ENCODE peak calls at places on chromosomes 6 and 20, in seven cellular contexts. One of them, this sample, is unnamed.

GRCh38 chr6:35139924-35140524 is 1.1 kb downstream of the TCP11 start:
- DNase-seq in GM23338: peak
- DNase-seq in body of pancreas: peak
- DNase-seq in cardiac muscle cell: peak
- DNase-seq in psoas muscle: peak
- DNase-seq in CD8-positive, alpha-beta T cell: peak
- DNase-seq in transverse colon: peak
- DNase-seq in this sample: no peak

GRCh38 chr20:29741894-29742698 is 1515.4 kb upstream of the DEFB115 start:
- DNase-seq in GM23338: no peak
- DNase-seq in body of pancreas: no peak
- DNase-seq in cardiac muscle cell: no peak
- DNase-seq in psoas muscle: no peak
- DNase-seq in CD8-positive, alpha-beta T cell: no peak
- DNase-seq in transverse colon: no peak
- DNase-seq in this sample: no peak

GRCh38 chr6:57432919-57433684 is 115.7 kb downstream of the PRIM2 start:
- DNase-seq in GM23338: no peak
- DNase-seq in body of pancreas: no peak
- DNase-seq in cardiac muscle cell: no peak
- DNase-seq in psoas muscle: no peak
- DNase-seq in CD8-positive, alpha-beta T cell: no peak
- DNase-seq in transverse colon: no peak
- DNase-seq in this sample: no peak

GRCh38 chr20:40702504-40702903 is 13.5 kb upstream of the MAFB start:
- DNase-seq in GM23338: peak
- DNase-seq in body of pancreas: no peak
- DNase-seq in cardiac muscle cell: no peak
- DNase-seq in psoas muscle: no peak
- DNase-seq in CD8-positive, alpha-beta T cell: no peak
- DNase-seq in transverse colon: no peak
- DNase-seq in this sample: no peak

GRCh38 chr6:109760208-109760607 is 69.1 kb downstream of the FIG4 start:
- DNase-seq in GM23338: no peak
- DNase-seq in body of pancreas: no peak
- DNase-seq in cardiac muscle cell: no peak
- DNase-seq in psoas muscle: no peak
- DNase-seq in CD8-positive, alpha-beta T cell: no peak
- DNase-seq in transverse colon: no peak
- DNase-seq in this sample: no peak

GRCh38 chr6:116633685-116634084 is 17.4 kb downstream of the RSPH4A start:
- DNase-seq in GM23338: peak
- DNase-seq in body of pancreas: peak
- DNase-seq in cardiac muscle cell: no peak
- DNase-seq in psoas muscle: no peak
- DNase-seq in CD8-positive, alpha-beta T cell: no peak
- DNase-seq in transverse colon: no peak
- DNase-seq in this sample: no peak

GRCh38 chr6:21000391-21000801 is 466.1 kb downstream of the CDKAL1 start:
- DNase-seq in GM23338: no peak
- DNase-seq in body of pancreas: no peak
- DNase-seq in cardiac muscle cell: no peak
- DNase-seq in psoas muscle: no peak
- DNase-seq in CD8-positive, alpha-beta T cell: no peak
- DNase-seq in transverse colon: no peak
- DNase-seq in this sample: no peak

GRCh38 chr6:105678516-105678915 is 275.6 kb upstream of the PREP start:
- DNase-seq in GM23338: no peak
- DNase-seq in body of pancreas: no peak
- DNase-seq in cardiac muscle cell: no peak
- DNase-seq in psoas muscle: no peak
- DNase-seq in CD8-positive, alpha-beta T cell: no peak
- DNase-seq in transverse colon: no peak
- DNase-seq in this sample: no peak

GRCh38 chr20:7976015-7976414 is 35.8 kb upstream of the HAO1 start:
- DNase-seq in GM23338: no peak
- DNase-seq in body of pancreas: no peak
- DNase-seq in cardiac muscle cell: no peak
- DNase-seq in psoas muscle: no peak
- DNase-seq in CD8-positive, alpha-beta T cell: no peak
- DNase-seq in transverse colon: no peak
- DNase-seq in this sample: no peak

GRCh38 chr6:87588756-87589407 is 905 bp downstream of the RARS2 start:
- DNase-seq in GM23338: no peak
- DNase-seq in body of pancreas: no peak
- DNase-seq in cardiac muscle cell: no peak
- DNase-seq in psoas muscle: no peak
- DNase-seq in CD8-positive, alpha-beta T cell: no peak
- DNase-seq in transverse colon: no peak
- DNase-seq in this sample: no peak

GRCh38 chr6:43228951-43229802 is at the start of gene DNPH1:
- DNase-seq in GM23338: peak
- DNase-seq in body of pancreas: peak
- DNase-seq in cardiac muscle cell: peak
- DNase-seq in psoas muscle: peak
- DNase-seq in CD8-positive, alpha-beta T cell: peak
- DNase-seq in transverse colon: peak
- DNase-seq in this sample: peak

GRCh38 chr20:36126836-36127529 is 27.6 kb upstream of the EPB41L1 start:
- DNase-seq in GM23338: peak
- DNase-seq in body of pancreas: no peak
- DNase-seq in cardiac muscle cell: no peak
- DNase-seq in psoas muscle: no peak
- DNase-seq in CD8-positive, alpha-beta T cell: no peak
- DNase-seq in transverse colon: no peak
- DNase-seq in this sample: no peak

GRCh38 chr6:156396791-156397418 is 380.3 kb upstream of the ARID1B start:
- DNase-seq in GM23338: peak
- DNase-seq in body of pancreas: no peak
- DNase-seq in cardiac muscle cell: no peak
- DNase-seq in psoas muscle: no peak
- DNase-seq in CD8-positive, alpha-beta T cell: peak
- DNase-seq in transverse colon: no peak
- DNase-seq in this sample: no peak

GRCh38 chr6:101516553-101516952 is 123.0 kb downstream of the GRIK2 start:
- DNase-seq in GM23338: no peak
- DNase-seq in body of pancreas: no peak
- DNase-seq in cardiac muscle cell: no peak
- DNase-seq in psoas muscle: no peak
- DNase-seq in CD8-positive, alpha-beta T cell: no peak
- DNase-seq in transverse colon: no peak
- DNase-seq in this sample: no peak

GRCh38 chr6:1838604-1839003 is 228.9 kb downstream of the FOXC1 start:
- DNase-seq in GM23338: no peak
- DNase-seq in body of pancreas: no peak
- DNase-seq in cardiac muscle cell: no peak
- DNase-seq in psoas muscle: no peak
- DNase-seq in CD8-positive, alpha-beta T cell: no peak
- DNase-seq in transverse colon: no peak
- DNase-seq in this sample: no peak

GRCh38 chr6:122005661-122006060 is 393.8 kb upstream of the HSF2 start:
- DNase-seq in GM23338: no peak
- DNase-seq in body of pancreas: no peak
- DNase-seq in cardiac muscle cell: no peak
- DNase-seq in psoas muscle: no peak
- DNase-seq in CD8-positive, alpha-beta T cell: no peak
- DNase-seq in transverse colon: no peak
- DNase-seq in this sample: no peak

GRCh38 chr6:127522714-127523113 is 3.6 kb upstream of the MTCL3 start:
- DNase-seq in GM23338: no peak
- DNase-seq in body of pancreas: no peak
- DNase-seq in cardiac muscle cell: no peak
- DNase-seq in psoas muscle: no peak
- DNase-seq in CD8-positive, alpha-beta T cell: no peak
- DNase-seq in transverse colon: no peak
- DNase-seq in this sample: no peak

GRCh38 chr6:36129889-36130671 is at the start of gene MAPK13:
- DNase-seq in GM23338: peak
- DNase-seq in body of pancreas: peak
- DNase-seq in cardiac muscle cell: no peak
- DNase-seq in psoas muscle: no peak
- DNase-seq in CD8-positive, alpha-beta T cell: peak
- DNase-seq in transverse colon: peak
- DNase-seq in this sample: no peak

GRCh38 chr6:291697-292505 is at the start of gene DUSP22:
- DNase-seq in GM23338: peak
- DNase-seq in body of pancreas: peak
- DNase-seq in cardiac muscle cell: peak
- DNase-seq in psoas muscle: peak
- DNase-seq in CD8-positive, alpha-beta T cell: peak
- DNase-seq in transverse colon: peak
- DNase-seq in this sample: peak

GRCh38 chr6:16747232-16748027 is 13.8 kb downstream of the ATXN1 start:
- DNase-seq in GM23338: no peak
- DNase-seq in body of pancreas: no peak
- DNase-seq in cardiac muscle cell: no peak
- DNase-seq in psoas muscle: no peak
- DNase-seq in CD8-positive, alpha-beta T cell: no peak
- DNase-seq in transverse colon: no peak
- DNase-seq in this sample: no peak

GRCh38 chr6:116451916-116452315 is 9.3 kb upstream of the CALHM6 start:
- DNase-seq in GM23338: no peak
- DNase-seq in body of pancreas: no peak
- DNase-seq in cardiac muscle cell: no peak
- DNase-seq in psoas muscle: no peak
- DNase-seq in CD8-positive, alpha-beta T cell: no peak
- DNase-seq in transverse colon: no peak
- DNase-seq in this sample: no peak

GRCh38 chr20:3749689-3750639 is 17.5 kb downstream of the HSPA12B start:
- DNase-seq in GM23338: peak
- DNase-seq in body of pancreas: peak
- DNase-seq in cardiac muscle cell: peak
- DNase-seq in psoas muscle: no peak
- DNase-seq in CD8-positive, alpha-beta T cell: peak
- DNase-seq in transverse colon: no peak
- DNase-seq in this sample: no peak

GRCh38 chr6:14894105-14894504 is 351.8 kb upstream of the JARID2 start:
- DNase-seq in GM23338: no peak
- DNase-seq in body of pancreas: no peak
- DNase-seq in cardiac muscle cell: no peak
- DNase-seq in psoas muscle: no peak
- DNase-seq in CD8-positive, alpha-beta T cell: no peak
- DNase-seq in transverse colon: no peak
- DNase-seq in this sample: no peak
- H3K4me3 ChIP-seq in GM23338: no peak
- H3K4me3 ChIP-seq in body of pancreas: no peak
- H3K4me3 ChIP-seq in cardiac muscle cell: no peak
- H3K4me3 ChIP-seq in psoas muscle: no peak
- H3K4me3 ChIP-seq in CD8-positive, alpha-beta T cell: no peak
- H3K4me3 ChIP-seq in transverse colon: no peak
- H3K4me3 ChIP-seq in this sample: no peak

DNA sequence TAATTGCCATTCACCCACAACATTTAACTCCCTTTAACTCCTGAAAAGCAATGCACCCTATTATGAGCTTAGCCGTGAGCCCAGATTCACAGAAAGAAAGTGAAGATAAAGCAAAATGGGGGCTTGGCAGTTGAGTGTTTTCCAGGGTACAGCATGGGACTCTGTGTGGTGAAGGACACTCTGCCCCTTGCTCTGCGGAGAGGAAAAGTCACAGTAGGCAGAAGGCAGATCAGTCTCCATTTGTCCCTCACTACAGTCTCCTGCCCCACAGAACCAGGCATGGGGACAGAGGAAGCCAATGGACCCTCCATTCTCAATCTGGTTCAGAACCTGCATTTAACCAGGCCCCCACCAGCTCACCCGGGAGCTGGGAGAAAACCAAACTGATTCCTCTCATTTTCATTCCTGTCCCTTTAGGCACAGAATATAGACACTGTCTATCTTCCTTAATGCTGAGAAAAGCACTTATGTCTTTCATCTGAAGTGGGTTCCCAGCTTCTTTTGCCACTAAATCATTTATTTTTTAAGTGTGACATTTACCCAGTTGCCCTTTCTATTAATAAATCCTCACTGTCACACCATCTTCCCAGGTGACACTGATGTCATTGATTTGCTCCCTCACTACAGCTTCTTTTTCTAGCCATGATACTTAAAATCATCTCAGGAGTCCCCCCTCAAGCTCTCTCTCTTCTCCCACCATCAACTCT is 30.7 kb upstream of the SH3BGRL2 start:
- DNase-seq in GM23338: no peak
- DNase-seq in body of pancreas: no peak
- DNase-seq in cardiac muscle cell: no peak
- DNase-seq in psoas muscle: no peak
- DNase-seq in CD8-positive, alpha-beta T cell: no peak
- DNase-seq in transverse colon: no peak
- DNase-seq in this sample: no peak
- H3K27ac ChIP-seq in GM23338: no peak
- H3K27ac ChIP-seq in body of pancreas: no peak
- H3K27ac ChIP-seq in cardiac muscle cell: peak
- H3K27ac ChIP-seq in psoas muscle: no peak
- H3K27ac ChIP-seq in CD8-positive, alpha-beta T cell: no peak
- H3K27ac ChIP-seq in transverse colon: peak
- H3K27ac ChIP-seq in this sample: no peak

DNA sequence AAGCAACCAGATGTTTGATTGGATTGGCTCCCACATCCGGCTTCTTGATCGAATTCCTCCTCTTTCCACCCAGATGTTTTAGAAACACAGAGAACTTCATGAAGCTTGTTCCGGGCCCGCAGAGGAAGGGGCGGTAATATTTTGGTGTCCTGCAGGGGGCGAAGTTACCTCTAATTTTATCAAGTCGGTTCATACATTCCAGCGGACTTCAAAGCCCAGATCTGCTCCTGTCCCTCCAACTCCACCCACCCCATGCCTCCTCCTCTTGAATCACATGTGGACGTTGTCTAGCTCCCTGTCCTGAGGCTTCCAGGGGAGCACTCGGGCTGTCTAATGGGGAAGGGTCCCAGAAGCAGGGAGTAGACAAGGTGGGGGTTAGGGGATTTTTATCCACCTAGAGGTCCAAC is 2.9 kb upstream of the BMP6 start:
- DNase-seq in GM23338: peak
- DNase-seq in body of pancreas: peak
- DNase-seq in cardiac muscle cell: peak
- DNase-seq in psoas muscle: peak
- DNase-seq in CD8-positive, alpha-beta T cell: peak
- DNase-seq in transverse colon: peak
- DNase-seq in this sample: peak
- TF ChIP-seq CTCF in GM23338: peak
- TF ChIP-seq CTCF in body of pancreas: peak
- TF ChIP-seq CTCF in cardiac muscle cell: peak
- TF ChIP-seq CTCF in psoas muscle: peak
- TF ChIP-seq CTCF in CD8-positive, alpha-beta T cell: peak
- TF ChIP-seq CTCF in transverse colon: peak
- TF ChIP-seq CTCF in this sample: peak

DNA sequence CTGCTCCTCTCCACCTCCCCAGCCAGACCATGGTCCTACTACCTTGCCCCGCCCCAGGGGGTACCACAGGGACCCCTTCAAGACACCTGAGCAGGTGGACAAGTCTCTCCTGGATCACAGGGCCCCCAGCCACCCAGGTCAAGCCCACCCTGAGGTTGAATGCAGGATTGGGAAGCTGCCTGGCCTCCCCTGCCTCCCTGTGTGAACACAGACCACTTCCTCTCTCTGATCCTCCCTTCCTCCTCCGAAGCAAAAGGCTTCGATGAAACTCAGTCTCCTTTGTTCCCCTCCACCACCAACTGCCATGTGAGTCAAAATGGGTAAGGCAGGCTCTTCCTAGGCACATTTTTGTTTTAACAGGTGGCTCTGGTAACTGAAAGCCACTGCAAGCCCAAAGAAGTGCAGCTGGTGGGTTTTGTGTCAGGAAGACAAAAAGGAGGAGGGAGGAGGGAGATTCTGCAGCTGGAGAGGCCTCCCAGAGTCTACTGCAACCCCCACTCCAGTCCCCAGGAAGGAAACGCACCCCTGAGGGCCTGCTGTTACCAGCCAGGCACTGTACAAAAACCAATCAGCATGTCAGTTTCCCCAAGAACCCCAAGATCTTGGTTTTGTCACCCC is 5.4 kb downstream of the ADA start:
- DNase-seq in GM23338: peak
- DNase-seq in body of pancreas: no peak
- DNase-seq in cardiac muscle cell: no peak
- DNase-seq in psoas muscle: no peak
- DNase-seq in CD8-positive, alpha-beta T cell: peak
- DNase-seq in transverse colon: peak
- DNase-seq in this sample: no peak
- H3K4me3 ChIP-seq in GM23338: no peak
- H3K4me3 ChIP-seq in body of pancreas: no peak
- H3K4me3 ChIP-seq in cardiac muscle cell: no peak
- H3K4me3 ChIP-seq in psoas muscle: no peak
- H3K4me3 ChIP-seq in CD8-positive, alpha-beta T cell: peak
- H3K4me3 ChIP-seq in transverse colon: no peak
- H3K4me3 ChIP-seq in this sample: no peak